ENCODE peak calls at places on chromosomes 5 and 9, in seven cellular contexts. Y, S, I, J, W, E and X are unnamed samples.

GRCh38 chr5:149837680-149838269 is 106.8 kb downstream of the PDE6A start:
- DNase-seq in E (peak; percentile 47), J (no peak), I (peak; percentile 85), Y (peak; percentile 75), W (peak; percentile 69), S (peak; percentile 80), X (peak; percentile 42)

GRCh38 chr9:34655394-34655793 is 3.4 kb downstream of the IL11RA start:
- DNase-seq in Y (no peak), S (no peak), W (no peak), J (no peak), E (peak; percentile 30), I (no peak), X (no peak)

GRCh38 chr5:44774279-44774880 is 34.4 kb upstream of the MRPS30 start:
- DNase-seq in S (peak; percentile 49), W (no peak), I (peak; percentile 53), Y (no peak), J (no peak), E (no peak), X (no peak)

GRCh38 chr5:80481019-80481893 is 6.6 kb upstream of the FAM151B start:
- DNase-seq in Y (no peak), W (peak; percentile 40), I (peak; percentile 68), S (peak; percentile 63), E (no peak), J (peak; percentile 49), X (no peak)

GRCh38 chr5:76283670-76284069 is 119.4 kb upstream of the IQGAP2 start:
- DNase-seq in W (no peak), J (no peak), E (no peak), Y (no peak), S (no peak), I (peak; percentile 66), X (no peak)

GRCh38 chr5:116571568-116572321 is 2.9 kb downstream of the SEMA6A start:
- DNase-seq in Y (peak; percentile 48), J (no peak), I (no peak), W (no peak), E (no peak), S (peak; percentile 6), X (no peak)

GRCh38 chr9:109013678-109014145 is 413 bp upstream of the CTNNAL1 start:
- DNase-seq in I (no peak), W (no peak), E (no peak), S (no peak), J (no peak), Y (no peak), X (no peak)

GRCh38 chr5:32217886-32218396 is 43.8 kb upstream of the GOLPH3 start:
- DNase-seq in E (no peak), S (no peak), Y (no peak), I (no peak), W (peak; percentile 45), J (no peak), X (no peak)

GRCh38 chr5:55820488-55820887 is 30.7 kb upstream of the IL31RA start:
- DNase-seq in E (no peak), S (no peak), I (no peak), J (no peak), W (no peak), Y (no peak), X (no peak)

GRCh38 chr5:34410411-34411139 is 245.6 kb upstream of the RAI14 start:
- DNase-seq in W (no peak), I (no peak), S (no peak), E (no peak), Y (no peak), J (no peak), X (no peak)

GRCh38 chr5:101942321-101942882 is 353.7 kb downstream of the SLCO4C1 start:
- DNase-seq in W (peak; percentile 12), J (peak; percentile 37), E (no peak), I (peak; percentile 53), S (peak; percentile 45), Y (no peak), X (no peak)

GRCh38 chr9:128540630-128541355 is 11.6 kb upstream of the SPTAN1 start:
- DNase-seq in I (no peak), Y (no peak), E (no peak), S (no peak), W (no peak), J (no peak), X (no peak)

GRCh38 chr9:89755835-89756234 is 151.0 kb downstream of the GADD45G start:
- DNase-seq in J (no peak), W (no peak), E (no peak), I (peak; percentile 78), Y (no peak), S (no peak), X (no peak)

GRCh38 chr5:57834829-57835554 is 352.4 kb upstream of the ACTBL2 start:
- DNase-seq in W (no peak), Y (no peak), S (peak; percentile 64), J (no peak), I (peak; percentile 78), E (no peak), X (no peak)

GRCh38 chr9:94699715-94700114 is 26.8 kb upstream of the AOPEP start:
- DNase-seq in J (no peak), Y (no peak), E (no peak), I (no peak), S (no peak), W (no peak), X (no peak)

GRCh38 chr9:112142420-112142819 is 32.7 kb downstream of the SUSD1 start:
- DNase-seq in E (no peak), S (no peak), I (peak; percentile 45), Y (no peak), J (no peak), W (no peak), X (no peak)

DNA sequence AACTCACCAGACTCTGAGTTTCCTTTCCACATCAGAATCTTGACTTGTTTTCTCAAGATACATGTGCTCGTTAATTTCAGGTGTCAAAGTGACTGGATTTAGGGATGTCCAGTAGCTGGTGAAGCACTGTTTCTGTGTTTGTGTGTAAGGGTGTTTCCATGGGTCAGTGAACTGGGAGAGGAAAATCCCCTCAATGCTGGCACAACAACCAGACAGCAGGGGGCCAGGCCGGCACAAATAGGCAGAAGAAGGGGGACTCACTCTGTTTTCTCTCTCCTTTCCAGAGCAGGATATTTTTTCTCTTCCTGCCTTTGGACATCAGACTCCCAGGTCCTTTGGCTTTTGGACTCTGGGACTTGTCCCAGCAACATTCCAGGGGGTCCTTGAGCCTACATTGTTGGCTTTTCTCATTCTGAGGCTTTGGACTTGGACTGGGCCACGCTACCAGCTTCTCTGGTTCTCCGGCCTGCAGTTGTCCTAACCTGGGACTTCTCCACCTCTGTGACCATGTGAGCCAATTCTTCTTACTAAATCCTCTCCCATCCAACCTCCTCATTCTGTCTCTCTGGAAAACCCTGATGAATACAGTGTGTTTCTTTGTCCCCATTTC is 144.0 kb downstream of the CAAP1 start:
- DNase-seq in S (no peak), J (no peak), I (no peak), W (no peak), Y (no peak), E (no peak), X (no peak)
- TF ChIP-seq CTCF in S (no peak), J (no peak), I (no peak), W (no peak), Y (no peak), E (no peak), X (no peak)

GRCh38 chr9:21385131-21385665 is at the start of gene IFNA2:
- DNase-seq in W (no peak), J (no peak), I (no peak), S (no peak), Y (no peak), E (no peak), X (no peak)

GRCh38 chr9:21383627-21384026 is 1.6 kb downstream of the IFNA2 start:
- DNase-seq in E (no peak), Y (no peak), J (no peak), S (no peak), I (no peak), W (no peak), X (no peak)

DNA sequence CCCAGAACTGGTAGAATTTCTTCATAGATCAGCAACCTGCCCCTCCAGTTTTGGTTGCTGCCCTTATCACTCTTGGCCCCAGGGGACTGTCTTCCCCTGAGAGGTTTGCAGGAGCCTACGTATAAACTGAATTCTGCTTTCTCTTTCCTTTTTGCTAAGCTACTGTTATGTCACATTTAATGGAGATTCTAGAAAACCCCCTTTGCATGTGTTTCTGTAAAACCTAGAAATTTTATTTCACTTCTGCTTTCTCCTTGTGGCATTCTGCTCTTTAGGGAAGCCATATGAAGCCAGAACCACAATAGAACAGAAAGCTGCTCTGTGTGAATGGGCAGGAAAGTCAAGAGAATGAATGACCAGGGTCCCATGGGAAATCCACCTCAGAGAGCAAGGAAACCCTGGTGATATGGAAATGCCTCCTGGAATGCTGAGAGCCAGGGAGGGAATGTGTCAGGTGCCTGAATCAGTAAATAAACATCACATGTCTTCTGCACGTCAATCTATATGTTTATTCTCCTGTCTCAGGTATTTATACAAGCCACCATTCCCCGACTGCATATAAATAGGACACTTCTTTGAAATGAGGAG is 3.4 kb downstream of the IFNA2 start:
- DNase-seq in Y (no peak), W (no peak), S (peak; percentile 46), E (no peak), J (no peak), I (no peak), X (no peak)
- TF ChIP-seq CTCF in Y (no peak), W (no peak), S (no peak), E (no peak), J (no peak), I (no peak), X (no peak)

DNA sequence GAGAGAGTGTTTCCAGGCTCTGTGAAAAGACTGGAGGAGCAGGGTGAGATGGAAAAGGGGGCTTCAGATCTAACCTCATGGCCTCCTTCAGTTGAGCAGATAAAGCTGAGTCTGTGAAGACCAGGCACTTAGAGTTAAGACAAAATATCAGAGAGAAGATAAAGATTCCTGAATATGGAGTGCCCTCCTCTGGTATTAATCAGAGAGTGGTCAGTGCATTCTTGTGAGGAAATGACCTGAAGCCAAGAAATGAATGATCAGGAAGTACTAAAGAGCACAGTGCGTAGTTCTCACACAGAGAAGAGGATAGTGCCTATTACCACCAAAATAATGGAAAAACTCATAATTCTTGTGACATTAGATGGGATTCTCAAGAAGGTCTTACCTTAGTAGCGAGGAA is 1417.0 kb upstream of the ACO1 start:
- DNase-seq in E (no peak), I (peak; percentile 27), J (no peak), W (no peak), S (peak; percentile 14), Y (no peak), X (no peak)
- TF ChIP-seq CTCF in E (no peak), I (peak; percentile 41), J (no peak), W (no peak), S (no peak), Y (no peak), X (no peak)

GRCh38 chr5:67146981-67147380 is 49.6 kb downstream of the CD180 start:
- DNase-seq in J (no peak), S (no peak), W (no peak), Y (no peak), E (no peak), I (no peak), X (no peak)

GRCh38 chr5:67149057-67149634 is 47.5 kb downstream of the CD180 start:
- DNase-seq in W (no peak), E (no peak), I (no peak), S (no peak), J (no peak), Y (no peak), X (no peak)

GRCh38 chr5:67147768-67148167 is 48.8 kb downstream of the CD180 start:
- DNase-seq in E (no peak), Y (no peak), I (no peak), J (no peak), S (no peak), W (no peak), X (no peak)

GRCh38 chr5:67152400-67152799 is 44.2 kb downstream of the CD180 start:
- DNase-seq in S (no peak), J (no peak), I (no peak), E (no peak), Y (no peak), W (no peak), X (no peak)

GRCh38 chr5:67149933-67150523 is 46.6 kb downstream of the CD180 start:
- DNase-seq in S (no peak), Y (no peak), I (no peak), J (no peak), E (no peak), W (no peak), X (no peak)
- TF ChIP-seq CTCF in S (peak; percentile 59), Y (peak; percentile 46), I (peak; percentile 47), J (no peak), E (peak; percentile 39), W (peak; percentile 19), X (no peak)